ENCODE peak calls at places on chromosomes 7 and 10, in ten cellular contexts. I, X, U, D, M, J, Y, G, E and O are unnamed samples.

GRCh38 chr10:11135709-11136108 is 118.0 kb downstream of the CELF2 start:
- DNase-seq in E (no peak), D (no peak), I (no peak), M (no peak), U (no peak), X (peak), J (no peak), G (no peak), Y (no peak), O (no peak)

GRCh38 chr10:22246680-22247391 is 29.0 kb upstream of the EBLN1 start:
- DNase-seq in D (no peak), U (peak), Y (no peak), G (no peak), X (peak), M (peak), J (no peak), E (no peak), I (no peak), O (peak)

GRCh38 chr10:114239994-114240345 is 916 bp downstream of the VWA2 start:
- DNase-seq in G (no peak), U (no peak), J (no peak), X (no peak), Y (no peak), D (no peak), M (no peak), I (no peak), E (no peak), O (no peak)

GRCh38 chr7:51467384-51468017 is 150.9 kb upstream of the COBL start:
- DNase-seq in X (no peak), I (no peak), U (no peak), M (no peak), G (no peak), J (no peak), E (no peak), D (no peak), Y (no peak), O (no peak)

GRCh38 chr7:65239707-65240352 is 133.8 kb upstream of the ZNF92 start:
- DNase-seq in E (no peak), M (no peak), G (no peak), U (peak), D (peak), X (peak), J (no peak), Y (no peak), I (peak), O (peak)

GRCh38 chr7:1512781-1513656 is 8.8 kb upstream of the INTS1 start:
- DNase-seq in G (peak), U (peak), X (peak), Y (peak), I (peak), D (peak), M (no peak), J (peak), E (peak), O (peak)

GRCh38 chr7:10708447-10708846 is 265.2 kb upstream of the PHF14 start:
- DNase-seq in G (peak), U (no peak), I (no peak), X (no peak), Y (no peak), E (no peak), J (peak), D (no peak), M (no peak), O (no peak)

GRCh38 chr10:73759512-73760115 is 15.4 kb downstream of the SEC24C start:
- DNase-seq in M (no peak), J (peak), E (no peak), U (no peak), X (no peak), I (peak), Y (peak), G (no peak), D (peak), O (no peak)

GRCh38 chr10:78910886-78911285 is 157.9 kb upstream of the ZMIZ1 start:
- DNase-seq in I (no peak), E (no peak), U (no peak), D (no peak), G (no peak), Y (peak), J (no peak), X (no peak), M (no peak), O (no peak)

GRCh38 chr7:108190891-108191290 is 60.7 kb upstream of the LAMB4 start:
- DNase-seq in I (no peak), U (peak), X (peak), M (no peak), J (no peak), Y (no peak), E (no peak), D (no peak), G (no peak), O (peak)

GRCh38 chr7:69677905-69678793 is 79.9 kb downstream of the AUTS2 start:
- DNase-seq in I (no peak), J (no peak), X (no peak), E (no peak), D (no peak), M (no peak), Y (no peak), G (no peak), U (peak), O (no peak)

GRCh38 chr7:28062197-28062988 is 118.2 kb downstream of the JAZF1 start:
- DNase-seq in G (peak), X (peak), M (no peak), I (peak), J (peak), E (no peak), D (peak), U (peak), Y (peak), O (peak)

GRCh38 chr10:23293145-23293724 is 51.4 kb downstream of the C10orf67 start:
- DNase-seq in X (peak), M (no peak), U (peak), I (no peak), E (no peak), D (no peak), Y (no peak), G (peak), J (peak), O (peak)

GRCh38 chr7:121872831-121873764 is at the start of gene PTPRZ1:
- DNase-seq in D (peak), U (peak), J (no peak), Y (no peak), X (peak), E (no peak), G (no peak), I (peak), M (no peak), O (peak)

GRCh38 chr10:34731885-34732701 is 83.0 kb downstream of the PARD3 start:
- DNase-seq in D (peak), M (no peak), X (peak), U (peak), G (no peak), I (no peak), J (no peak), E (no peak), Y (no peak), O (peak)

GRCh38 chr7:116426428-116427156 is 72.9 kb upstream of the CAV2 start:
- DNase-seq in X (peak), I (peak), D (peak), G (no peak), E (no peak), M (peak), U (peak), J (no peak), Y (no peak), O (peak)

GRCh38 chr10:14659626-14660196 is 115.0 kb downstream of the FAM107B start:
- DNase-seq in U (no peak), Y (peak), D (no peak), X (peak), J (no peak), M (no peak), G (no peak), I (peak), E (no peak), O (no peak)

GRCh38 chr10:1372212-1372611 is 316.0 kb downstream of the WDR37 start:
- DNase-seq in J (no peak), E (no peak), X (no peak), I (no peak), M (no peak), U (no peak), G (no peak), D (no peak), Y (no peak), O (no peak)

GRCh38 chr7:134755422-134756022 is 23.9 kb upstream of the CALD1 start:
- DNase-seq in U (peak), D (no peak), X (peak), Y (no peak), G (no peak), E (no peak), J (peak), M (no peak), I (no peak), O (peak)

GRCh38 chr7:47228386-47229014 is 353.4 kb downstream of the TNS3 start:
- DNase-seq in I (no peak), D (no peak), J (peak), G (peak), U (no peak), M (no peak), Y (no peak), E (no peak), X (no peak), O (no peak)

GRCh38 chr10:104037261-104037951 is 48.3 kb downstream of the COL17A1 start:
- DNase-seq in I (no peak), Y (no peak), M (no peak), G (no peak), E (no peak), X (no peak), U (no peak), D (no peak), J (no peak), O (no peak)

GRCh38 chr10:75408512-75408881 is 6.9 kb upstream of the ZNF503 start:
- DNase-seq in M (no peak), J (no peak), X (peak), U (peak), E (no peak), Y (no peak), D (no peak), G (peak), I (no peak), O (no peak)
- H3K4me3 ChIP-seq in M (peak), J (peak), X (peak), U (peak), E (peak), Y (peak), D (peak), G (peak), I (peak), O (peak)

DNA sequence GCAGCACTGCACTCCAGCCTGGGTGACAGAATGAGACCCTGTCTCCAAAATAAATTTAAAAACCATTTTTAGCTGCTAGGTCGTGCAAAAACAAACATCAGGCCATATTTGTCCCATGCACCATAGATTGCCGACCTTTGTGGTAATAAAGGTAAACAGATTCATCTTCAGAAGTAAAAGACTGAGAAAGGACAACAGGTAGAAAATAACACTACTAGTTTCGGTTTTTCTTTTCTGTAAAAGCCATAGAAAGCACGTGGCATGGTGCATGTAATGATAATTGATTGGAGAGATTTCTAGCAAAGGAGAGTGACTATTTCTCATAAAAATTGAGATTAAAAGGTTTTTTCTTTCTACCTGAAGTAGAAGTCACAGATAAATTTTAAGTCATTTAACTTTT is 93.9 kb downstream of the DNAH11 start:
- DNase-seq in D (no peak), I (no peak), U (no peak), E (no peak), J (no peak), X (no peak), G (no peak), Y (no peak), M (no peak), O (no peak)
- H3K4me3 ChIP-seq in D (no peak), I (no peak), U (no peak), E (no peak), J (no peak), X (no peak), G (no peak), Y (no peak), M (no peak), O (no peak)

GRCh38 chr10:44386546-44387052 is 1.7 kb upstream of the CXCL12 start:
- DNase-seq in D (peak), E (no peak), M (no peak), J (peak), U (peak), X (peak), G (peak), Y (peak), I (peak), O (peak)
- H3K4me3 ChIP-seq in D (no peak), E (no peak), M (no peak), J (no peak), U (no peak), X (peak), G (no peak), Y (no peak), I (no peak), O (peak)

DNA sequence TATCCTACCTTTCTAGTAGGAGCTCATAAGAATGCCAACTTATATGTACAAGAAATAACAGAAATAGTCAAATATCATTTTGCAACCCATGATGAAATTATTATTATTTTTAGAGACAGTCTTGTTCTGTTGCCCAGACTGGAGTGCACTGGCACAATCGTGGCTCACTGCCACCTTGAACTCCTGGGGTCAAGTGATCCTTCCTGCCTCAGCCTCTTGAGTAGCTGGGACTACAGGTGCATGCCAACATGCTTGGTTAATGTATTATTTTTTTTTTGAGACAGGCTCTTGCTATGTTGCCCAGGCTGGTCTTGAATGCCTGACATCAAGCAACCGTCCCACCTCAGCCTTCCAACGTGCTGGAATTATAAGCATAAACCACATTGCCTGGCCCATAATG is 44.8 kb downstream of the TNPO3 start:
- DNase-seq in U (no peak), G (no peak), M (no peak), X (no peak), I (no peak), E (no peak), Y (no peak), D (no peak), J (no peak), O (no peak)
- H3K4me3 ChIP-seq in U (no peak), G (no peak), M (no peak), X (no peak), I (no peak), E (no peak), Y (no peak), D (no peak), J (no peak), O (no peak)

GRCh38 chr7:133054167-133054840 is 27.6 kb downstream of the CHCHD3 start:
- DNase-seq in G (no peak), J (no peak), X (peak), U (peak), D (no peak), I (no peak), M (no peak), Y (no peak), E (no peak), O (no peak)
- H3K4me3 ChIP-seq in G (no peak), J (no peak), X (peak), U (peak), D (no peak), I (no peak), M (no peak), Y (no peak), E (no peak), O (no peak)

DNA sequence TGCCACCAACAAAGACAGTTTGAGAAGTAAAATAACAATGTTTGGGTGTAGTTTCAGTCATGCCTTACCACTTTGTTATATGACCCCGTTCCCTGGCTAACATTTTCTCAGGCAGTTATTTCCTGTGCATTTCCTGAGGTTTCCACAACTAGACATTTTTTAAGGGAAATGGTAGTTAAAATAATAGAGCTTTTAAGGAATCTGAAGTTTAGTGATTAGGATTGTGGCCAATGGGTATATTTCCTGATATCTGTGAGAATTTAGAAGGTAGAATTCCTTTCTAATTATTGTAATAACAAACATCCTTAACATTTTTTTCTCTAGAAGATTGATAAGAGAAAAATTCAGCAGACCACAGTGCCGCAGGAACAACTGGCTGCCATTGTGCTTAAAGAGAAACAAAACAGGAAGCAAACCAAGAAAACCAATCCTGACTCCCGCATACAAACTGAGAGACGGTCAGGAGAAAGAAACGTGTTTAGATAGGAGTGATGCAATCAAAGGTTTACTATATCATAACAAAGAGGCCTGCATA is 193.6 kb downstream of the MBL2 start:
- DNase-seq in M (no peak), G (no peak), X (no peak), U (peak), D (no peak), Y (no peak), E (no peak), J (no peak), I (no peak), O (peak)
- H3K4me3 ChIP-seq in M (no peak), G (no peak), X (no peak), U (no peak), D (no peak), Y (no peak), E (no peak), J (no peak), I (no peak), O (peak)

GRCh38 chr7:95470452-95470851 is 15.3 kb upstream of the ASB4 start:
- DNase-seq in I (no peak), J (peak), G (peak), Y (no peak), U (no peak), M (no peak), X (peak), D (no peak), E (no peak), O (peak)

GRCh38 chr7:95472521-95473160 is 13.1 kb upstream of the ASB4 start:
- DNase-seq in X (peak), I (no peak), U (peak), D (no peak), M (no peak), E (no peak), J (no peak), G (no peak), Y (no peak), O (peak)

GRCh38 chr7:95469187-95469586 is 16.6 kb upstream of the ASB4 start:
- DNase-seq in I (no peak), D (no peak), J (no peak), U (no peak), E (no peak), G (no peak), X (no peak), M (no peak), Y (no peak), O (no peak)

GRCh38 chr7:95469850-95470249 is 15.9 kb upstream of the ASB4 start:
- DNase-seq in U (no peak), I (no peak), D (no peak), Y (no peak), X (no peak), M (no peak), J (no peak), G (no peak), E (no peak), O (no peak)

GRCh38 chr7:95471076-95471475 is 14.7 kb upstream of the ASB4 start:
- DNase-seq in G (no peak), D (no peak), Y (no peak), M (no peak), I (no peak), J (no peak), X (no peak), E (no peak), U (no peak), O (no peak)
- H3K4me3 ChIP-seq in G (no peak), D (no peak), Y (no peak), M (no peak), I (no peak), J (no peak), X (no peak), E (no peak), U (no peak), O (no peak)